ENCODE peak calls at places on chromosome 14, in seven cellular contexts. One of them, this sample, is unnamed. For H3K4me1, the result is how much of the 10 kb centered on the place peaks cover.

GRCh38 chr14:65637780-65638179 is 225.2 kb downstream of the FUT8 start:
- DNase-seq in colonic mucosa: no peak
- DNase-seq in HCT116: no peak
- DNase-seq in OCI-LY7: peak
- DNase-seq in cardiac muscle cell: no peak
- DNase-seq in IMR-90: peak
- DNase-seq in ascending aorta: no peak
- DNase-seq in this sample: no peak

GRCh38 chr14:98171654-98172053 is 1100.3 kb downstream of the BCL11B start:
- DNase-seq in OCI-LY7: no peak
- DNase-seq in colonic mucosa: no peak
- DNase-seq in ascending aorta: no peak
- DNase-seq in IMR-90: no peak
- DNase-seq in HCT116: no peak
- DNase-seq in cardiac muscle cell: no peak
- DNase-seq in this sample: no peak

GRCh38 chr14:34030864-34031263 is 80.0 kb upstream of the EGLN3 start:
- DNase-seq in cardiac muscle cell: no peak
- DNase-seq in colonic mucosa: peak
- DNase-seq in ascending aorta: no peak
- DNase-seq in HCT116: no peak
- DNase-seq in OCI-LY7: no peak
- DNase-seq in IMR-90: peak
- DNase-seq in this sample: no peak

GRCh38 chr14:20667957-20668356 is 16.4 kb upstream of the RNASE4 start:
- DNase-seq in colonic mucosa: no peak
- DNase-seq in OCI-LY7: peak
- DNase-seq in ascending aorta: no peak
- DNase-seq in IMR-90: no peak
- DNase-seq in cardiac muscle cell: no peak
- DNase-seq in HCT116: no peak
- DNase-seq in this sample: no peak

GRCh38 chr14:54349713-54350112 is 47.1 kb upstream of the CDKN3 start:
- DNase-seq in colonic mucosa: no peak
- DNase-seq in IMR-90: no peak
- DNase-seq in HCT116: no peak
- DNase-seq in cardiac muscle cell: no peak
- DNase-seq in ascending aorta: no peak
- DNase-seq in OCI-LY7: no peak
- DNase-seq in this sample: no peak

GRCh38 chr14:42994001-42994736 is 1387.5 kb downstream of the LRFN5 start:
- DNase-seq in HCT116: no peak
- DNase-seq in OCI-LY7: no peak
- DNase-seq in IMR-90: peak
- DNase-seq in colonic mucosa: no peak
- DNase-seq in cardiac muscle cell: no peak
- DNase-seq in ascending aorta: no peak
- DNase-seq in this sample: no peak

GRCh38 chr14:58736606-58737005 is 98.8 kb downstream of the DACT1 start:
- DNase-seq in cardiac muscle cell: no peak
- DNase-seq in OCI-LY7: no peak
- DNase-seq in colonic mucosa: no peak
- DNase-seq in HCT116: no peak
- DNase-seq in ascending aorta: no peak
- DNase-seq in IMR-90: no peak
- DNase-seq in this sample: no peak

GRCh38 chr14:36496346-36496745 is 23.7 kb downstream of the NKX2-1 start:
- DNase-seq in ascending aorta: no peak
- DNase-seq in cardiac muscle cell: no peak
- DNase-seq in OCI-LY7: no peak
- DNase-seq in IMR-90: no peak
- DNase-seq in colonic mucosa: no peak
- DNase-seq in HCT116: no peak
- DNase-seq in this sample: no peak

GRCh38 chr14:49492151-49492550 is 94.0 kb downstream of the RPS29 start:
- DNase-seq in colonic mucosa: no peak
- DNase-seq in HCT116: no peak
- DNase-seq in ascending aorta: no peak
- DNase-seq in cardiac muscle cell: no peak
- DNase-seq in OCI-LY7: no peak
- DNase-seq in IMR-90: no peak
- DNase-seq in this sample: no peak

GRCh38 chr14:53855127-53855526 is 101.5 kb downstream of the BMP4 start:
- DNase-seq in cardiac muscle cell: no peak
- DNase-seq in ascending aorta: no peak
- DNase-seq in OCI-LY7: no peak
- DNase-seq in HCT116: no peak
- DNase-seq in colonic mucosa: no peak
- DNase-seq in IMR-90: no peak
- DNase-seq in this sample: no peak

GRCh38 chr14:58637391-58638230 is at the start of gene DACT1:
- DNase-seq in OCI-LY7: no peak
- DNase-seq in IMR-90: peak
- DNase-seq in ascending aorta: peak
- DNase-seq in HCT116: no peak
- DNase-seq in cardiac muscle cell: peak
- DNase-seq in colonic mucosa: peak
- DNase-seq in this sample: peak

GRCh38 chr14:75718199-75718598 is 57.2 kb downstream of the TTLL5 start:
- DNase-seq in cardiac muscle cell: no peak
- DNase-seq in HCT116: no peak
- DNase-seq in IMR-90: no peak
- DNase-seq in ascending aorta: no peak
- DNase-seq in colonic mucosa: no peak
- DNase-seq in OCI-LY7: no peak
- DNase-seq in this sample: no peak

GRCh38 chr14:77509366-77509765 is 10.8 kb upstream of the ISM2 start:
- DNase-seq in IMR-90: no peak
- DNase-seq in ascending aorta: no peak
- DNase-seq in colonic mucosa: no peak
- DNase-seq in cardiac muscle cell: no peak
- DNase-seq in OCI-LY7: no peak
- DNase-seq in HCT116: no peak
- DNase-seq in this sample: no peak

GRCh38 chr14:60573943-60574496 is 65.1 kb downstream of the SIX6 start:
- DNase-seq in OCI-LY7: no peak
- DNase-seq in HCT116: no peak
- DNase-seq in IMR-90: no peak
- DNase-seq in ascending aorta: no peak
- DNase-seq in cardiac muscle cell: no peak
- DNase-seq in colonic mucosa: no peak
- DNase-seq in this sample: no peak

GRCh38 chr14:50083467-50084337 is 32.7 kb downstream of the VCPKMT start:
- DNase-seq in ascending aorta: no peak
- DNase-seq in HCT116: no peak
- DNase-seq in OCI-LY7: no peak
- DNase-seq in colonic mucosa: peak
- DNase-seq in cardiac muscle cell: no peak
- DNase-seq in IMR-90: peak
- DNase-seq in this sample: no peak

GRCh38 chr14:104188727-104189400 is 50.5 kb downstream of the KIF26A start:
- DNase-seq in OCI-LY7: no peak
- DNase-seq in cardiac muscle cell: no peak
- DNase-seq in ascending aorta: no peak
- DNase-seq in IMR-90: no peak
- DNase-seq in colonic mucosa: no peak
- DNase-seq in HCT116: no peak
- DNase-seq in this sample: no peak
- H3K4me3 ChIP-seq in OCI-LY7: no peak
- H3K4me3 ChIP-seq in cardiac muscle cell: no peak
- H3K4me3 ChIP-seq in ascending aorta: no peak
- H3K4me3 ChIP-seq in IMR-90: no peak
- H3K4me3 ChIP-seq in colonic mucosa: no peak
- H3K4me3 ChIP-seq in HCT116: no peak
- H3K4me3 ChIP-seq in this sample: no peak

GRCh38 chr14:99316281-99317163 is 44.5 kb upstream of the BCL11B start:
- DNase-seq in ascending aorta: no peak
- DNase-seq in HCT116: peak
- DNase-seq in IMR-90: no peak
- DNase-seq in colonic mucosa: peak
- DNase-seq in cardiac muscle cell: no peak
- DNase-seq in OCI-LY7: no peak
- DNase-seq in this sample: no peak
- H3K27ac ChIP-seq in ascending aorta: no peak
- H3K27ac ChIP-seq in HCT116: no peak
- H3K27ac ChIP-seq in IMR-90: no peak
- H3K27ac ChIP-seq in colonic mucosa: peak
- H3K27ac ChIP-seq in cardiac muscle cell: no peak
- H3K27ac ChIP-seq in OCI-LY7: no peak
- H3K27ac ChIP-seq in this sample: no peak

GRCh38 chr14:70885343-70886014 is 21.8 kb upstream of the PCNX1 start:
- DNase-seq in colonic mucosa: no peak
- DNase-seq in ascending aorta: no peak
- DNase-seq in HCT116: no peak
- DNase-seq in IMR-90: no peak
- DNase-seq in OCI-LY7: no peak
- DNase-seq in cardiac muscle cell: no peak
- DNase-seq in this sample: no peak
- H3K4me1 ChIP-seq in colonic mucosa: under half
- H3K4me1 ChIP-seq in ascending aorta: under half
- H3K4me1 ChIP-seq in HCT116: under half
- H3K4me1 ChIP-seq in IMR-90: under half
- H3K4me1 ChIP-seq in OCI-LY7: under half
- H3K4me1 ChIP-seq in cardiac muscle cell: under half
- H3K4me1 ChIP-seq in this sample: under half

GRCh38 chr14:52032196-52032865 is 36.5 kb downstream of the NID2 start:
- DNase-seq in IMR-90: no peak
- DNase-seq in cardiac muscle cell: no peak
- DNase-seq in OCI-LY7: no peak
- DNase-seq in HCT116: no peak
- DNase-seq in ascending aorta: peak
- DNase-seq in colonic mucosa: no peak
- DNase-seq in this sample: no peak

GRCh38 chr14:52026921-52027320 is 37.6 kb downstream of the RTRAF start:
- DNase-seq in OCI-LY7: no peak
- DNase-seq in IMR-90: no peak
- DNase-seq in colonic mucosa: no peak
- DNase-seq in HCT116: no peak
- DNase-seq in cardiac muscle cell: no peak
- DNase-seq in ascending aorta: no peak
- DNase-seq in this sample: no peak

GRCh38 chr14:52029881-52030280 is 39.0 kb downstream of the NID2 start:
- DNase-seq in IMR-90: no peak
- DNase-seq in HCT116: no peak
- DNase-seq in OCI-LY7: no peak
- DNase-seq in ascending aorta: no peak
- DNase-seq in colonic mucosa: no peak
- DNase-seq in cardiac muscle cell: no peak
- DNase-seq in this sample: no peak

GRCh38 chr14:52033131-52033642 is 35.7 kb downstream of the NID2 start:
- DNase-seq in cardiac muscle cell: no peak
- DNase-seq in ascending aorta: peak
- DNase-seq in HCT116: no peak
- DNase-seq in OCI-LY7: no peak
- DNase-seq in colonic mucosa: no peak
- DNase-seq in IMR-90: peak
- DNase-seq in this sample: no peak

GRCh38 chr14:52031781-52032180 is 37.1 kb downstream of the NID2 start:
- DNase-seq in ascending aorta: peak
- DNase-seq in cardiac muscle cell: no peak
- DNase-seq in OCI-LY7: no peak
- DNase-seq in HCT116: no peak
- DNase-seq in IMR-90: peak
- DNase-seq in colonic mucosa: no peak
- DNase-seq in this sample: peak
- H3K4me3 ChIP-seq in ascending aorta: peak
- H3K4me3 ChIP-seq in cardiac muscle cell: no peak
- H3K4me3 ChIP-seq in OCI-LY7: no peak
- H3K4me3 ChIP-seq in HCT116: no peak
- H3K4me3 ChIP-seq in IMR-90: no peak
- H3K4me3 ChIP-seq in colonic mucosa: no peak
- H3K4me3 ChIP-seq in this sample: no peak

GRCh38 chr14:38987781-38988180 is 115.3 kb downstream of the SEC23A start:
- DNase-seq in colonic mucosa: no peak
- DNase-seq in ascending aorta: no peak
- DNase-seq in OCI-LY7: no peak
- DNase-seq in IMR-90: no peak
- DNase-seq in HCT116: no peak
- DNase-seq in cardiac muscle cell: no peak
- DNase-seq in this sample: no peak
- H3K27ac ChIP-seq in colonic mucosa: no peak
- H3K27ac ChIP-seq in ascending aorta: no peak
- H3K27ac ChIP-seq in OCI-LY7: no peak
- H3K27ac ChIP-seq in IMR-90: no peak
- H3K27ac ChIP-seq in HCT116: no peak
- H3K27ac ChIP-seq in cardiac muscle cell: no peak
- H3K27ac ChIP-seq in this sample: no peak

GRCh38 chr14:104677506-104678332 is 11.7 kb upstream of the INF2 start:
- DNase-seq in cardiac muscle cell: peak
- DNase-seq in OCI-LY7: peak
- DNase-seq in ascending aorta: peak
- DNase-seq in colonic mucosa: peak
- DNase-seq in HCT116: no peak
- DNase-seq in IMR-90: peak
- DNase-seq in this sample: no peak

GRCh38 chr14:104678901-104679705 is 10.3 kb upstream of the INF2 start:
- DNase-seq in cardiac muscle cell: no peak
- DNase-seq in colonic mucosa: peak
- DNase-seq in IMR-90: no peak
- DNase-seq in OCI-LY7: no peak
- DNase-seq in HCT116: no peak
- DNase-seq in ascending aorta: peak
- DNase-seq in this sample: no peak

GRCh38 chr14:104676694-104677505 is 12.5 kb upstream of the INF2 start:
- DNase-seq in ascending aorta: peak
- DNase-seq in HCT116: no peak
- DNase-seq in colonic mucosa: peak
- DNase-seq in cardiac muscle cell: peak
- DNase-seq in IMR-90: no peak
- DNase-seq in OCI-LY7: no peak
- DNase-seq in this sample: no peak

GRCh38 chr14:104680056-104680805 is 9.2 kb upstream of the INF2 start:
- DNase-seq in ascending aorta: peak
- DNase-seq in IMR-90: peak
- DNase-seq in HCT116: no peak
- DNase-seq in cardiac muscle cell: no peak
- DNase-seq in OCI-LY7: no peak
- DNase-seq in colonic mucosa: peak
- DNase-seq in this sample: no peak

GRCh38 chr14:104678346-104678745 is 11.1 kb upstream of the INF2 start:
- DNase-seq in OCI-LY7: no peak
- DNase-seq in colonic mucosa: peak
- DNase-seq in HCT116: no peak
- DNase-seq in ascending aorta: no peak
- DNase-seq in cardiac muscle cell: peak
- DNase-seq in IMR-90: peak
- DNase-seq in this sample: no peak
- H3K4me1 ChIP-seq in OCI-LY7: under half
- H3K4me1 ChIP-seq in colonic mucosa: under half
- H3K4me1 ChIP-seq in HCT116: half or more
- H3K4me1 ChIP-seq in ascending aorta: under half
- H3K4me1 ChIP-seq in cardiac muscle cell: half or more
- H3K4me1 ChIP-seq in IMR-90: under half
- H3K4me1 ChIP-seq in this sample: half or more

DNA sequence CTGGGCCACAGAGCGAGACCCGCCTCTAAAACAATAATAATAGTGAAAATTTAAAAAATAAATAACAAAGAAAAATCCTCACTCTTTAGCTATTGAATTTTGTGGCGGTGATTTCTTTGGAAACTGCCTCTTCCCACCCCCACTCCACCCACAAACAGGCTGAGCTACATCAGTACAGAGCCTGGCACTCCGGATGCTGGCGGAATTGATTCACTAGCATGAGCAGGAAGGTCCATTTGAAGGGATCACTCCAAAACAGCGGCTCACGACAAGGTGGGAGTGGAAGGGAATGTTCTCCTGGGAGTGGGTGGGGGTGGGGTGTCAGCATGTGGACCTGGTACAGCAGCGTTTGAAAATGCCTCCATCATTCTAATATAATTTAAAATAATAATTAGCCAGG is 26.1 kb downstream of the CCDC177 start:
- DNase-seq in OCI-LY7: no peak
- DNase-seq in colonic mucosa: no peak
- DNase-seq in ascending aorta: no peak
- DNase-seq in cardiac muscle cell: no peak
- DNase-seq in HCT116: no peak
- DNase-seq in IMR-90: no peak
- DNase-seq in this sample: no peak
- H3K4me3 ChIP-seq in OCI-LY7: no peak
- H3K4me3 ChIP-seq in colonic mucosa: no peak
- H3K4me3 ChIP-seq in ascending aorta: no peak
- H3K4me3 ChIP-seq in cardiac muscle cell: no peak
- H3K4me3 ChIP-seq in HCT116: no peak
- H3K4me3 ChIP-seq in IMR-90: no peak
- H3K4me3 ChIP-seq in this sample: no peak